ENCODE peak calls at places on chromosomes 4 and X, in six cellular contexts. G, K, Q, P, Z and L are unnamed samples.

GRCh38 chr4:77172336-77172735 is 15.3 kb downstream of the CCNG2 start:
- DNase-seq in G (no peak), Z (no peak), P (no peak), Q (no peak), K (no peak), L (no peak)

GRCh38 chr4:78561677-78562076 is 10.1 kb downstream of the ANXA3 start:
- DNase-seq in Q (no peak), P (no peak), G (no peak), Z (no peak), K (no peak), L (no peak)

GRCh38 chrX:44143061-44143602 is 169.9 kb upstream of the NDP start:
- DNase-seq in K (no peak), Q (no peak), P (no peak), Z (no peak), G (no peak), L (no peak)

GRCh38 chr4:73865697-73866096 is 3.5 kb upstream of the CXCL1 start:
- DNase-seq in Q (no peak), Z (no peak), P (no peak), K (no peak), G (no peak), L (no peak)

GRCh38 chr4:147456706-147457105 is 24.2 kb upstream of the EDNRA start:
- DNase-seq in Z (no peak), G (no peak), P (no peak), K (no peak), Q (no peak), L (no peak)

GRCh38 chrX:49030283-49030682 is 12.9 kb downstream of the TFE3 start:
- DNase-seq in Z (no peak), Q (no peak), P (no peak), K (no peak), G (no peak), L (no peak)

GRCh38 chr4:74038161-74039064 is at the start of gene CXCL3:
- DNase-seq in G (peak), Z (peak), P (peak), Q (peak), K (peak), L (peak)

GRCh38 chrX:152641996-152642395 is 4.3 kb downstream of the GABRQ start:
- DNase-seq in P (peak), Q (no peak), K (peak), G (peak), Z (no peak), L (no peak)

GRCh38 chr4:76155979-76156378 is 7.8 kb upstream of the NUP54 start:
- DNase-seq in P (no peak), K (no peak), G (no peak), Z (no peak), Q (no peak), L (no peak)

GRCh38 chr4:142557220-142557801 is 288.8 kb downstream of the INPP4B start:
- DNase-seq in P (no peak), Q (no peak), G (no peak), Z (no peak), K (no peak), L (no peak)

GRCh38 chr4:6663596-6664393 is 23.3 kb downstream of the MRFAP1 start:
- DNase-seq in Q (no peak), P (no peak), G (peak), K (no peak), Z (no peak), L (no peak)

GRCh38 chrX:8591526-8591925 is 126.9 kb downstream of the VCX3B start:
- DNase-seq in P (no peak), Q (no peak), K (no peak), Z (no peak), G (no peak), L (no peak)

DNA sequence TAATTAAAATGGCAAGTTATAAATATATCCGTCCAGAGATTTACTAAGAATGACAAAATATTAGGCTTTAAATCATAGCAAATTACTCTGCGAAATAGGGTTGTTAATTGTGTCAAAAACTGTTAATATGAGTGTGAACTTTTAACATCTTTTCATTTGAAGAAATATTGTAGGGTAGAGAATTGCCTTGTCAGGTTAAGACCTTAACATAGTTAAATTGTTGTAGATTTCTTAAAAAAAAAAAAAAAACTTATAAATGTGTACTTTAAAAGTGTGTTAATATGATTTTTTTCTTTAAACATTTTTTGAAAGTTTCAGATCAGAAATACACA is 107.7 kb upstream of the TLR2 start:
- DNase-seq in K (no peak), P (no peak), Z (no peak), G (no peak), Q (no peak), L (no peak)
- TF ChIP-seq CTCF in K (no peak), P (no peak), Z (no peak), G (no peak), Q (peak), L (no peak)

DNA sequence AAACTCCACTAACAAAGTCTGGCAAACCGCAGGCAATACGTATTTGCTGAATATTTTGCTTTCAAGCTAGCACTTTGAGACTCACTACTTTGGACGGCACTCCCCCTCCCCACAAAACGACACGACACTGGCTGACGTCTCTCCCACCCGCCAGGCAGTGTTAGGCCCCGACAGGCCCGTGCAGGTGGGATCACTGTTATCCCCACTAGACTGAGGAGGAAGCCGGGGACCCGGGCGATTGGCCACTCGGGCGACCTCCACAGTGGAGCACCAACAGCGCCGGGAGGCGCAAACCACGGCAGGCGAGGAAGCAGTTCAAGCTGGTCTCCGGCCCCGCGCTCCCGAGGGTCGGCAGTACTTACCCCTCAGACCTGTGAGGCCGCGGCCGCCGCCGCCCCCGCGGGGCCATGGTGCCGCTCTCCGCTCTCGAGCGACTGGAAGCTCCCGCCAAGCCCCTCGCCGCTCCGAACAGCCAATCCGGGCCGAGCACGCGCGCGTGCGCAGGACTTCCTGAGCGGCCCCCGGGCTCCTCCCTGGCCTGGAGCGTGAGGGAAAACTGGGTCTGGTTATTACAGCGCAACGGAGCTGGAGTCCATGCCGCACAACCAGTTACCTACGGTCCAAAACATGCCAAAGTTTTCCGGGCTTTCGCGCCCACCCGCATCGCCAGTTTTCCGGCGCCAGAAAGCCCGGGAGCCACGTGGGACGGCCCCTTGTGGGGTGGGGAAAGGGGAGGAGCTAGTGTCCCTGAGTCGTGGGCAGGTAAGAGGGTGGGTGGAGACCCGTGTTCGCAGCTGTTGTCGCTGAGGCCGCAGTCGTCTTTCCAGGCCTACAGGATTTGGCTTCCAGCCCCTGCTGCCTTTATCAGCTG is at the start of gene CENPU:
- DNase-seq in Z (peak), Q (peak), P (peak), G (peak), K (peak), L (peak)
- TF ChIP-seq CTCF in Z (peak), Q (no peak), P (no peak), G (no peak), K (no peak), L (no peak)

GRCh38 chrX:30343206-30343605 is 34.0 kb upstream of the NR0B1 start:
- DNase-seq in K (no peak), Z (no peak), Q (no peak), P (peak), G (peak), L (no peak)
- TF ChIP-seq CTCF in K (no peak), Z (no peak), Q (no peak), P (no peak), G (no peak), L (no peak)

GRCh38 chr4:38154251-38154650 is 194.1 kb downstream of the PTTG2 start:
- DNase-seq in K (no peak), G (no peak), Z (no peak), P (no peak), Q (peak), L (no peak)
- TF ChIP-seq CTCF in K (no peak), G (no peak), Z (no peak), P (no peak), Q (no peak), L (no peak)

GRCh38 chr4:169493164-169493524 is 119.2 kb downstream of the NEK1 start:
- DNase-seq in K (no peak), G (no peak), Z (no peak), P (no peak), Q (no peak), L (no peak)
- TF ChIP-seq CTCF in K (peak), G (peak), Z (no peak), P (no peak), Q (no peak), L (no peak)

DNA sequence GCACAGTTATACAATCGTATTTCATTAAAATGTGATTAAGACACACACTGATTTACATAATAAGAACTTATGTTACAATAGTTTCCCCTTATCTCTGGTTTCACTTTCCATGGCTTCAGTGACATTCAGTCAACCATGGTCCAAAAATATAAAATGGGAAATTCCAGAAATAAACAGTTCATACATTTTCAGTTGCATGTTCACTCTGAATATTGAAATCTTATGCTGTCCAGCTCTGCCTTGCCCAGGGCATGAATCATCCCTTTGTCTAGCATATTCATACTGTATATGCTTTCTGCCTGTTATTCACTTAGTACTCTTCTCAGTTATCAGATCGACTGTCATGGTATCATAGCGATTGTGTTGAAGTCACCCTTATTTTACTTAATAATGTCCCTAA is 173.8 kb upstream of the DCAF12L2 start:
- DNase-seq in P (no peak), Z (no peak), Q (no peak), K (no peak), G (no peak), L (no peak)
- TF ChIP-seq CTCF in P (no peak), Z (no peak), Q (no peak), K (no peak), G (no peak), L (no peak)

DNA sequence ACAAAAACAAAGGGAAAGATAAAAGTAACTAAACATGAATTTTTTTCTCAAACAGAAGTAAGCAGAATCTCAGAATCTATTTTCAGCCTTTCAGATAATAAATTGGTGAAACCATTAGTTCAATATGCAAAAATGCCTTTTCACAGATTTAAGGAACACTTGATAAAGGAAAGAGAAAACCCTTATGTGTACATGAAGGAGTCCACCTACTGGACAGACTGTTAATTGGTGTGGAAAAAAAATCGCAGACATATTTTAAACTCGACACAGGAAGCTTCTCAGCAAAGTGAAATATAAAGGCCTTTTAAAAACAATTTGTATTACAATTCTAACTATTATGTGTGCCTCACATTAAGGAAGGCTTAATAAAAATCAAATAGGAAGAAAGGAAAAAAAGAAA is 22.3 kb downstream of the COX7B2 start:
- DNase-seq in Q (no peak), P (no peak), K (no peak), Z (no peak), G (no peak), L (peak)
- TF ChIP-seq CTCF in Q (no peak), P (peak), K (no peak), Z (no peak), G (no peak), L (no peak)